ENCODE peak calls at places on chromosomes 6 and 20, in four cellular contexts. D is GM12878, K is K562, F is HepG2. G is an unnamed sample.

GRCh38 chr20:10060223-10060622 is 25.4 kb downstream of the ANKEF1 start:
- DNase-seq in D (no peak), K (no peak), F (no peak), G (no peak)

GRCh38 chr6:158290659-158291058 is 21.6 kb upstream of the TULP4 start:
- DNase-seq in D (peak; percentile 39), K (no peak), F (no peak), G (no peak)

GRCh38 chr20:64176548-64177419 is 12.5 kb downstream of the MYT1 start:
- DNase-seq in D (no peak), K (no peak), F (no peak), G (no peak)

GRCh38 chr6:48701572-48701971 is 590.6 kb upstream of the PTCHD4 start:
- DNase-seq in D (no peak), K (no peak), F (no peak), G (no peak)

GRCh38 chr6:168875811-168876576 is 377.7 kb downstream of the THBS2 start:
- DNase-seq in D (no peak), K (no peak), F (no peak), G (no peak)

GRCh38 chr6:81875776-81876293 is 123.4 kb upstream of the TENT5A start:
- DNase-seq in D (no peak), K (no peak), F (no peak), G (no peak)

GRCh38 chr6:34839696-34840352 is 47.9 kb downstream of the BLTP3A start:
- DNase-seq in D (no peak), K (no peak), F (no peak), G (no peak)

GRCh38 chr6:12865782-12866181 is 149.2 kb downstream of the PHACTR1 start:
- DNase-seq in D (no peak), K (no peak), F (no peak), G (no peak)

GRCh38 chr20:48493966-48494365 is 333.8 kb downstream of the PREX1 start:
- DNase-seq in D (no peak), K (no peak), F (no peak), G (peak; percentile 11)

GRCh38 chr6:2191390-2191740 is 54.0 kb downstream of the GMDS start:
- DNase-seq in D (no peak), K (no peak), F (no peak), G (no peak)

GRCh38 chr20:34824026-34824860 is 1.2 kb downstream of the NCOA6 start:
- DNase-seq in D (peak; percentile 58), K (peak; percentile 69), F (peak; percentile 79), G (peak; percentile 15)

GRCh38 chr6:45163952-45164766 is 164.0 kb upstream of the RUNX2 start:
- DNase-seq in D (peak; percentile 51), K (no peak), F (no peak), G (no peak)

GRCh38 chr6:42766163-42766670 is 15.6 kb upstream of the BICRAL start:
- DNase-seq in D (no peak), K (no peak), F (no peak), G (no peak)

GRCh38 chr20:50249447-50250388 is 59.1 kb downstream of the CEBPB start:
- DNase-seq in D (no peak), K (no peak), F (no peak), G (no peak)

GRCh38 chr20:34256629-34257124 is 15.5 kb downstream of the ASIP start:
- DNase-seq in D (no peak), K (no peak), F (no peak), G (no peak)

GRCh38 chr20:12466915-12467314 is 541.9 kb upstream of the SPTLC3 start:
- DNase-seq in D (no peak), K (no peak), F (no peak), G (no peak)

GRCh38 chr6:150925655-150925928 is 60.1 kb downstream of the MTHFD1L start:
- DNase-seq in D (no peak), K (no peak), F (no peak), G (no peak)

GRCh38 chr6:134381926-134382325 is 64.0 kb upstream of the SGK1 start:
- DNase-seq in D (no peak), K (no peak), F (no peak), G (no peak)

GRCh38 chr6:21992178-21992967 is 304.5 kb downstream of the PRL start:
- DNase-seq in D (no peak), K (no peak), F (no peak), G (no peak)

GRCh38 chr6:165274611-165275010 is 34.8 kb downstream of the C6orf118 start:
- DNase-seq in D (no peak), K (no peak), F (no peak), G (no peak)

GRCh38 chr6:169800668-169801395 is 49.4 kb downstream of the ERMARD start:
- DNase-seq in D (no peak), K (no peak), F (peak; percentile 91), G (no peak)

GRCh38 chr20:48187891-48188290 is 402.6 kb upstream of the SULF2 start:
- DNase-seq in D (no peak), K (no peak), F (no peak), G (no peak)

GRCh38 chr6:46032112-46032998 is 16.7 kb upstream of the CLIC5 start:
- DNase-seq in D (no peak), K (no peak), F (no peak), G (no peak)

GRCh38 chr6:93142382-93142781 is 277.0 kb downstream of the EPHA7 start:
- DNase-seq in D (no peak), K (no peak), F (no peak), G (no peak)

GRCh38 chr20:46423342-46423741 is 16.9 kb upstream of the ELMO2 start:
- DNase-seq in D (no peak), K (no peak), F (no peak), G (no peak)

GRCh38 chr6:148952147-148953041 is 205.6 kb downstream of the UST start:
- DNase-seq in D (no peak), K (no peak), F (no peak), G (no peak)

GRCh38 chr6:74715362-74716068 is 490.3 kb downstream of the COL12A1 start:
- DNase-seq in D (no peak), K (no peak), F (no peak), G (no peak)

GRCh38 chr6:52877168-52877567 is 32.3 kb downstream of the GSTA3 start:
- DNase-seq in D (no peak), K (no peak), F (no peak), G (no peak)

GRCh38 chr6:16766043-16766521 is 4.8 kb upstream of the ATXN1 start:
- DNase-seq in D (no peak), K (no peak), F (no peak), G (no peak)

DNA sequence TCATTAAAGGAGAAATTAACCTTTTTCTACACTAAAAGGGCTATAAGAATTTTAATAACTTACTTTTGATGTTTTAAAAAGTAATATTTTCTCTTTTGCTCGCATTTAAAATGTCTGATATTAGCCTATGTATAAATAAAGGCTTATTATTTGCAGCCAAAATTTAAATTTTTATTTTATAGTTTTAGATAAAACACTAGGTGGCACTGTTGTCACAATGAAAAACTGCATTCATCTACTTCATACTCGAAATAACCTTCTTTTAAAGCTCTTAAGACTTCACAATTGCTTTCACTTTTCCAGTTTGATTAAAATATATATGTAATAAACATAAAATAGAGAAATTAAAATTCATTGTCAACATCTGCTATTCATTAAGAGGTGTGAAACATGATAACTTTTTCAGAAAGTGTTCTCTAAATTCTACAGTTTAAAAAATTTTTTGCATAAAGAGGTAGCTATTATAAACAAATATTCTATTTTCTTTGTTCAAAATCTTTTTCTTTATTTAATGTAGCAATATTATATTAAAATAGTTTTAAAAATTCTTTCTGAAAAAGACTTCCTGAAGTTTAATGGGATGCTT is 78.8 kb upstream of the DEFB112 start:
- DNase-seq in D (no peak), K (peak; percentile 21), F (peak; percentile 5), G (no peak)
- TF ChIP-seq CREB1 in D (no peak), K (no peak), F (no peak), G (no peak)

GRCh38 chr6:25652007-25652515 is at the start of gene SCGN:
- DNase-seq in D (no peak), K (peak; percentile 53), F (peak; percentile 55), G (peak; percentile 39)
- TF ChIP-seq RFX5 in D (no peak), K (no peak), F (no peak), G (no peak)

GRCh38 chr6:6823568-6824224 is 235.2 kb downstream of the LY86 start:
- DNase-seq in D (no peak), K (no peak), F (no peak), G (no peak)

GRCh38 chr6:6824381-6824780 is 235.9 kb downstream of the LY86 start:
- DNase-seq in D (no peak), K (no peak), F (no peak), G (no peak)

GRCh38 chr6:6825153-6825847 is 236.8 kb downstream of the LY86 start:
- DNase-seq in D (no peak), K (no peak), F (no peak), G (no peak)

GRCh38 chr6:6826961-6827360 is 238.4 kb downstream of the LY86 start:
- DNase-seq in D (no peak), K (no peak), F (no peak), G (no peak)

DNA sequence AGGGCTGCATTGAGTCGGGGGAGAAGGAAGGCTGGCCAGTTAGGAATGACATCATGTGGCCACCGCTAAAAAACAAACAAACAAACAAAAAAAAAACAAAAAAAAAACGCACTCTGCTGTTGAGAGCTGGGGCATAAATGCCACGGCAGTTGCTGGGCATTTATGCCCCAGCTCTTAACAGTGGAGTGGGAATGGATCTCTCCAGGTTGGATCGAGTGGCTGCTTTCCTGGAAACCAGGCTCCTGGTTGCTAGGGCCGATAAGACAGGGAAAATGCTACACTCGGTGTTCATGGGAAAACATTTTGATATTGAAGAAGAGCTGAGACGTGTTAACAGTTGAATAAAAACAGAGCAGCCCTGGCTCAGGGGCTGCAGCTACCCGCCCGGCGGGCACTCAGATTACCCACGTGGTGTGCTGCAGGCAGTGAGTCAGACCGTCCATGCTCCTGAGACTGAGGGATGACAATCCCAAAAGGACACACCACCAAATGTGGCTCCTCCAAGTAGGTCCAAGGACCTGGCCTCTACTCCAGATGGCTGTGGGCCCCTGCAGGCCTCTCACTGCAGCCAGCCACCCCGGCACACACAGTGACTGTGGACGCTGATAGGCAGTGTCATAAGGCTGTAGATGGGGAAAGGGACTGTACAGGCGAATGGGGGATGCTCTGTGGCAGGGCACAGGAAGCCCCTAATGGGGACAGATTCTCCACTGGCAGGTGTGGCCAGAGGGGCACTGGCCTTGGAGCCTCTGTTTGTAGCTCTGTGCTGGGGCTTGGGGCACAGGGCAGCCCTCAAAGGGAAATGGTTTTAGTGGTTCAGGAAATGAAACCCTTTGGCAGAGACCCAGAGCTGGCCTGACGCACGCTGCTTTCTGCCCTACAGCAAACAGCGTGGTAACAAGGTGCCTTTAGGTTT is 237.7 kb downstream of the LY86 start:
- DNase-seq in D (peak; percentile 69), K (no peak), F (no peak), G (no peak)
- TF ChIP-seq CREB1 in D (no peak), K (no peak), F (no peak), G (no peak)

DNA sequence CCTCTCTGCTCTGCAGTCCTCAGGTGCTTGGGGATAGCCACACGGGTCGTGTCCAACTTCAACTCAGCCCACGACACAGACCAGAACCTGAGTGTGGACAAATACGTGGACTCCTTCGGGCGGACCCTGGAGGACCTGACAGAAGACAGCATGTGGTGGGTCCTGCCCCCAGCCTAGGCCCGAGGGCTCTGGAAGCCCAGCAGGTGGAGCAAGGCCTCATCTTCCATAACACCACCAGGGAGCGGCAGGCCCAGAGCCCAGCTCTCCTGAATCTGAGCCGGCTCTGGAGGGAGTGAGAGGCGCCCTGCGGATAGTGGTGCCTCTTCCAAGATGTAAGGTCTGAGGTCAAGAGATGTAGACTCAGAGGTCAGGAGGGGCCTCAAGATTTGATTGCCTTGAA is 19.6 kb downstream of the TGM6 start:
- DNase-seq in D (no peak), K (no peak), F (no peak), G (no peak)
- TF ChIP-seq RFX5 in D (no peak), K (no peak), F (no peak), G (no peak)

GRCh38 chr6:50056242-50056641 is 6.5 kb upstream of the DEFB112 start:
- DNase-seq in D (no peak), K (no peak), F (no peak), G (no peak)

GRCh38 chr6:50062051-50062450 is 12.3 kb upstream of the DEFB112 start:
- DNase-seq in D (no peak), K (peak; percentile 15), F (peak; percentile 16), G (no peak)
- TF ChIP-seq CREB1 in D (no peak), K (no peak), F (no peak), G (no peak)

G was measured in H1.